ENCODE peak calls at places on chromosomes 4 and X, in eight cellular contexts. B is heart right ventricle, V is AG10803, L is mucosa of descending colon, K is GM23338, W is lower leg skin, M is A549, Q is upper lobe of left lung. H is an unnamed sample.

GRCh38 chr4:8276358-8277240 is 7.0 kb downstream of the HTRA3 start:
- DNase-seq in B (peak), V (peak), L (peak), K (no peak), W (no peak), M (no peak), Q (peak), H (no peak)

GRCh38 chr4:151014521-151015457 is at the start of gene LRBA:
- DNase-seq in B (peak), V (peak), L (peak), K (peak), W (peak), M (peak), Q (peak), H (peak)

GRCh38 chrX:134186362-134187121 is 50.4 kb upstream of the CCDC160 start:
- DNase-seq in B (no peak), V (no peak), L (peak), K (no peak), W (no peak), M (no peak), Q (no peak), H (no peak)

GRCh38 chrX:15114865-15115566 is 154.9 kb downstream of the ASB9 start:
- DNase-seq in B (no peak), V (no peak), L (no peak), K (peak), W (no peak), M (no peak), Q (no peak), H (no peak)

GRCh38 chrX:152989292-152989658 is 4.6 kb downstream of the PNMA5 start:
- DNase-seq in B (no peak), V (peak), L (no peak), K (no peak), W (no peak), M (no peak), Q (no peak), H (no peak)

GRCh38 chr4:184347251-184348239 is 126.8 kb downstream of the IRF2 start:
- DNase-seq in B (no peak), V (peak), L (peak), K (peak), W (no peak), M (no peak), Q (peak), H (no peak)

GRCh38 chrX:106898462-106898861 is 4.7 kb downstream of the RIPPLY1 start:
- DNase-seq in B (no peak), V (peak), L (peak), K (peak), W (no peak), M (peak), Q (no peak), H (no peak)

GRCh38 chrX:79182616-79183015 is 38.1 kb downstream of the GPR174 start:
- DNase-seq in B (no peak), V (no peak), L (no peak), K (no peak), W (no peak), M (no peak), Q (no peak), H (no peak)

GRCh38 chr4:139564502-139564901 is 8.5 kb upstream of the SETD7 start:
- DNase-seq in B (no peak), V (no peak), L (no peak), K (peak), W (peak), M (no peak), Q (no peak), H (no peak)

GRCh38 chrX:108020631-108021030 is 24.2 kb upstream of the VSIG1 start:
- DNase-seq in B (no peak), V (peak), L (no peak), K (peak), W (no peak), M (no peak), Q (no peak), H (no peak)

GRCh38 chrX:12895856-12896255 is 10.6 kb upstream of the TLR8 start:
- DNase-seq in B (no peak), V (no peak), L (no peak), K (no peak), W (no peak), M (no peak), Q (no peak), H (no peak)

GRCh38 chrX:24658421-24658820 is 11.3 kb upstream of the PCYT1B start:
- DNase-seq in B (no peak), V (no peak), L (no peak), K (no peak), W (no peak), M (no peak), Q (no peak), H (no peak)

GRCh38 chrX:46686003-46686645 is 72.8 kb downstream of the SLC9A7 start:
- DNase-seq in B (no peak), V (peak), L (peak), K (peak), W (no peak), M (no peak), Q (peak), H (no peak)

GRCh38 chr4:38715076-38715475 is 51.1 kb downstream of the KLF3 start:
- DNase-seq in B (no peak), V (peak), L (no peak), K (no peak), W (no peak), M (no peak), Q (no peak), H (no peak)

GRCh38 chr4:77158487-77158861 is 1.5 kb downstream of the CCNG2 start:
- DNase-seq in B (no peak), V (peak), L (no peak), K (no peak), W (peak), M (no peak), Q (no peak), H (no peak)

GRCh38 chrX:104126856-104127255 is 14.5 kb downstream of the ZCCHC18 start:
- DNase-seq in B (no peak), V (no peak), L (no peak), K (no peak), W (no peak), M (no peak), Q (no peak), H (no peak)

GRCh38 chr4:41319553-41319952 is 62.8 kb downstream of the UCHL1 start:
- DNase-seq in B (no peak), V (no peak), L (no peak), K (no peak), W (no peak), M (peak), Q (no peak), H (no peak)

GRCh38 chr4:128006592-128006991 is 41.4 kb downstream of the ABHD18 start:
- DNase-seq in B (no peak), V (no peak), L (no peak), K (no peak), W (no peak), M (no peak), Q (no peak), H (no peak)

GRCh38 chr4:4901877-4902276 is 42.4 kb downstream of the MSX1 start:
- DNase-seq in B (no peak), V (no peak), L (no peak), K (peak), W (no peak), M (no peak), Q (no peak), H (no peak)

GRCh38 chr4:76504613-76505465 is 69.8 kb downstream of the SHROOM3 start:
- DNase-seq in B (no peak), V (peak), L (peak), K (peak), W (no peak), M (peak), Q (no peak), H (no peak)

GRCh38 chr4:56435001-56435747 is at the start of gene PPAT:
- DNase-seq in B (peak), V (peak), L (peak), K (peak), W (peak), M (peak), Q (peak), H (peak)

GRCh38 chrX:275967-276587 is 5.1 kb upstream of the PLCXD1 start:
- DNase-seq in B (peak), V (peak), L (peak), K (peak), W (peak), M (peak), Q (peak), H (no peak)

GRCh38 chrX:129403974-129404669 is 119.2 kb downstream of the SMARCA1 start:
- DNase-seq in B (no peak), V (no peak), L (no peak), K (no peak), W (no peak), M (no peak), Q (no peak), H (no peak)

GRCh38 chr4:184451726-184452125 is 22.6 kb downstream of the IRF2 start:
- DNase-seq in B (no peak), V (no peak), L (no peak), K (no peak), W (no peak), M (no peak), Q (no peak), H (no peak)

GRCh38 chr4:8191136-8191747 is 7.8 kb upstream of the SH3TC1 start:
- DNase-seq in B (peak), V (peak), L (peak), K (no peak), W (no peak), M (no peak), Q (peak), H (no peak)

GRCh38 chrX:13131511-13132137 is 87.2 kb upstream of the FAM9C start:
- DNase-seq in B (no peak), V (peak), L (no peak), K (peak), W (no peak), M (no peak), Q (peak), H (no peak)

GRCh38 chr4:55498051-55498450 is 48.7 kb downstream of the CLOCK start:
- DNase-seq in B (no peak), V (peak), L (no peak), K (no peak), W (no peak), M (no peak), Q (no peak), H (no peak)

GRCh38 chr4:2934813-2935761 is 28.1 kb downstream of the NOP14 start:
- DNase-seq in B (peak), V (peak), L (peak), K (peak), W (peak), M (peak), Q (peak), H (peak)
- TF ChIP-seq CTCF in B (peak), V (no peak), L (no peak), K (no peak), W (no peak), M (no peak), Q (peak), H (no peak)

GRCh38 chr4:168713193-168713592 is 216.3 kb downstream of the PALLD start:
- DNase-seq in B (no peak), V (no peak), L (no peak), K (no peak), W (no peak), M (no peak), Q (no peak), H (no peak)

GRCh38 chr4:168708108-168708507 is 211.3 kb downstream of the PALLD start:
- DNase-seq in B (no peak), V (no peak), L (no peak), K (no peak), W (no peak), M (no peak), Q (no peak), H (no peak)

GRCh38 chr4:168712316-168712855 is 215.5 kb downstream of the PALLD start:
- DNase-seq in B (no peak), V (no peak), L (no peak), K (no peak), W (no peak), M (no peak), Q (no peak), H (no peak)

GRCh38 chr4:168711197-168712120 is 214.6 kb downstream of the PALLD start:
- DNase-seq in B (no peak), V (peak), L (no peak), K (no peak), W (no peak), M (no peak), Q (no peak), H (no peak)

DNA sequence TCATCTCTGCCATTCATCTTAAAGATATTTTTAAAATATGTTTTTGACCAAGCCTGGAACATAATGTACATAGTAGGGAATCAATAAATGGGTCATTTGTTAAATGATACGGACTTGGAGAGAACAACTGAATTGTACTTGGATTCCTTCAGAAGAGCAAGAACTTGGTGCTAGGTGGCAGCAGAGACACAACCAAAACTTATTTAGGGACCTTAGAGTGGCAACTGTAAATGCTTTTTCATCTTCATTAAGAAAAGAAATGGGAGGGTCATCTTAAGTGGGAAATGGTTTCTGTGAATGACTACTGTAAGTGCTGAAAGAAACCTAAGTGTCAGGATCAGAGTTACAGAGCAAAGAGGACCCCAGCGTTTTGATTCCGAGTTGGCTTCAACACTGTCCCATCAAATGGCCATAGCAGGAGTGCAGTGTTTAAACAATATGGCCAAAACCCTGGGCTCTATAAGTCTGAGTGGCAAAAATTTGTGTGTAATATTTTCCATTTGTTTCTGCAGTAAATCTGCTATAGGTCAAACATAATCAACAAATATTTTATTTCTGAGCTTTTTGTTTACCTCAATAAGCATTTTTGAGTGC is 213.6 kb downstream of the PALLD start:
- DNase-seq in B (no peak), V (peak), L (peak), K (peak), W (no peak), M (peak), Q (no peak), H (no peak)
- TF ChIP-seq CTCF in B (peak), V (peak), L (no peak), K (peak), W (no peak), M (peak), Q (no peak), H (peak)

GRCh38 chr4:43835869-43836268 is 612.7 kb downstream of the KCTD8 start:
- DNase-seq in B (no peak), V (no peak), L (no peak), K (no peak), W (no peak), M (no peak), Q (no peak), H (no peak)
- TF ChIP-seq CTCF in B (no peak), V (no peak), L (no peak), K (no peak), W (no peak), M (no peak), Q (no peak), H (no peak)

DNA sequence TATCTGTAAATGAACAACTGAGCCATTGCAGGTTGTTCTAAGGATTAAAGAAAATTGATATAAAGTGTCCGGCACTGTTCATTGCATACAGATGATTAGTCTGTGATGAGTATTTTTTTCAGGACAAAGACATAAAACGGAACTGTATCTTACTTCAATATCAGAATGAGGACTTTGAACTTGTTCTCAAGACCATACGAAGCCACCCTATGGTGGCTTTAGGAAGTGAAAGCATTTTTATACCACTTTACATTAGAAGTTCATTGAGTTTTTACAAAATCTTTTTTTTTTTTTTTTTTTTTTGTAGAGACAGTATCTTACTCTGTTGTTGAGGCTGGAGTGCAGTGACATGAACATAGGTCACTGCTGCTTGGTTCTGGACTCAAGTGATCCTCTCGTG is 45.2 kb upstream of the TRIM2 start:
- DNase-seq in B (no peak), V (no peak), L (peak), K (no peak), W (no peak), M (no peak), Q (no peak), H (no peak)
- TF ChIP-seq CTCF in B (no peak), V (no peak), L (no peak), K (peak), W (no peak), M (no peak), Q (no peak), H (peak)

DNA sequence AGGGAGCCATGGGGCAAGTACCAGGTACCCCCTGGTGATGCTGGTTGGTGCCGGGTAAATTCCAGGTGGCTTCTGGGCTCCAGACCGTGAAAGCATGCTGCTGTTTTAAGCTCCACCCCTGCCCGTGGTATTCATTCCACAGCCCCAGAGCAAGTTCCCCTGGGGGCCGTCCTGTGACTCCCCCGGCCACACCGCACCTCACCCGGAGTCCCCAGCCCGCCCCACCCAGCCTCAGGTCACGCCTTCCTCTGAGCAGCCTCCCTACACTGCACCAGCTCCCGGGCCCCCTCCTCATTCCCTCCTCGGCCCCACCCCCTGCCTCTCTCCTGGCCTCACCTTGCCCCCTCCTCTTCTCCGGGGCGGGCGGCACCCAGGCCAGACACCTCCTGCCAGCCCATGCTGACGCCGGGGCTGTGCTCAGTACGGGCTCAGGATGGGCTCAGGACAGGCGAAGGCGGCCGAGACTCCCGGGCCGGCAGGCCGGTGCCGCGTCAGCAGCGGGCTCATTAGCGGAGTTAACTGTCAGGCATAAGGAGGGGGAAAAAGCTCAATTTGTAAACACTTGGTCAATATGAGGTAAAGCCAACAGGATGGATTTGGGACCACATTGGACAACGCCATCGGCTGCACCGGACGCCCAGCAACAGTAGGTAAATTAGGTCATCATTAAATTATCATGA is 127.4 kb downstream of the FAM53A start:
- DNase-seq in B (no peak), V (no peak), L (no peak), K (peak), W (no peak), M (no peak), Q (no peak), H (no peak)
- TF ChIP-seq CTCF in B (no peak), V (no peak), L (no peak), K (no peak), W (no peak), M (no peak), Q (no peak), H (no peak)

GRCh38 chr4:10619220-10619619 is 65.3 kb downstream of the CLNK start:
- DNase-seq in B (no peak), V (no peak), L (peak), K (no peak), W (no peak), M (no peak), Q (no peak), H (no peak)
- TF ChIP-seq CTCF in B (no peak), V (no peak), L (no peak), K (no peak), W (no peak), M (no peak), Q (no peak), H (no peak)

GRCh38 chr4:47483722-47484121 is 1.4 kb upstream of the ATP10D start:
- DNase-seq in B (no peak), V (peak), L (no peak), K (no peak), W (no peak), M (no peak), Q (no peak), H (no peak)

GRCh38 chr4:47486306-47486705 is 1.2 kb downstream of the ATP10D start:
- DNase-seq in B (no peak), V (no peak), L (no peak), K (no peak), W (no peak), M (no peak), Q (no peak), H (no peak)

GRCh38 chr4:47484169-47484568 is 906 bp upstream of the ATP10D start:
- DNase-seq in B (no peak), V (no peak), L (no peak), K (no peak), W (no peak), M (no peak), Q (no peak), H (no peak)

GRCh38 chr4:47482326-47482725 is 2.7 kb upstream of the ATP10D start:
- DNase-seq in B (no peak), V (peak), L (no peak), K (no peak), W (no peak), M (no peak), Q (no peak), H (no peak)

DNA sequence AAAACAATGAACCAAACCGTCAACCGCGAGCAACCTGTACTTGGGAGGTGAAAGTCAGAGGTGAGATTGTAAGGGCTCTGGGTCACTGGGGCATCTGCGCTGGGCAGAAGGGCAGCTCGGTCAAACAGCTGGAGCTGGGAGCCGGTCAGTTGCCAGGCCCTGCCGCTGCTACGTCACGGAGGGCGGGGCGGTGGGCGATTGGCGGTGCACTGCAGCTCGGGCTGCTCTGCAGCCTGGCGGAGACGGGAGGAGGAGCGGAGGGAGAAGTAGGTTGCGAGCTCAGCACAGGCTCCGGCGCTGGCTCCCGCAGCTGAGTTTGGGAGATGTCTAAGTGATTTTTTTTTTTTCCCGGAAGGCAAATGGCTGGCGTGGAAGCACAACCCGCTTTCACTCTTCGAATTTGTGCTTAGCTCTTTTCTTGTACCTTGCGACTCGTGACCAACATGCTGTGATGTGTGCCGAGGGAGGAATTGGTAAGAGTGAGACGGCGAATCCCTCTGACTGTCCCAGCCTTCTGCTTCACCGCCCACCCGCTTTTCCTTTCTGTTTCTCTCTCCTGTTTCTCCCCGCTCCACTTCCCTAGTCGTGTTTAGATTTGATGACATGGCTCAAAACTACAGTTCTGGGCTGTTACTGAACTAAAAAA is at the start of gene ATP10D:
- DNase-seq in B (peak), V (peak), L (peak), K (peak), W (peak), M (peak), Q (peak), H (peak)
- TF ChIP-seq CTCF in B (peak), V (peak), L (no peak), K (no peak), W (no peak), M (no peak), Q (peak), H (peak)

DNA sequence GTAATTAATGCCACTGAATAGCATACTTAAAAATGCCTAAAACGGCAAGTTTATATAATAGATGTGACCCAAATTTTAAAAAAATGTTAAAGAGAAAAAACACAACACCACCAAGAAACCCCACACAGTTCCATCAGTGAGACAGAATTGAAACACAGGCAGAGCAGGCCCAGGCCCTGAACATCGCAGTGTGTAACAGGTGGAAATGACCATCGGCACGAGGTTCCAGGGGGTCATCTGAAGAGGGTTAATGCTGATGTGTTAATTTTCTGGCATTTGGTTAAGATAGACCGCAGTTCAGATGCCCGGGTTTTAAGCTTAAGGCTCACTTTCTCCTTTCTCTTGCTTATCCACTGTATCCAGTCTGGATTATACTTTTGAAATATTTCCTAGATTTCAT is 66.8 kb downstream of the ANAPC4 start:
- DNase-seq in B (no peak), V (no peak), L (no peak), K (no peak), W (peak), M (no peak), Q (no peak), H (no peak)
- TF ChIP-seq CTCF in B (no peak), V (no peak), L (no peak), K (no peak), W (no peak), M (no peak), Q (no peak), H (no peak)